ENCODE peak calls at places on chromosomes 1 and 21, in nine cellular contexts. J is KG1; P is activated CD8-positive, alpha-beta memory T cell treated with anti-CD3 and anti-CD28 coated beads, Interleukin-2, amount 50 U/mL, for 48 hours; X is activated CD4-positive, alpha-beta T cell treated with anti-CD3 and anti-CD28 coated beads, Interleukin-2, amount 50 U/mL, for 1 hour; O is Daoy; N is NCI-H226; C is RWPE1; F is NCI-H82; M is cardiac fibroblast. G is an unnamed sample.

GRCh38 chr1:226312065-226312464 is 3.1 kb upstream of the LIN9 start:
- DNase-seq in O (no peak), X (no peak), F (peak; percentile 49), M (no peak), J (no peak), P (no peak), N (no peak), C (no peak), G (no peak)

GRCh38 chr1:226373376-226373775 is 34.5 kb downstream of the PARP1 start:
- DNase-seq in M (no peak), C (no peak), N (no peak), J (no peak), F (no peak), X (no peak), O (no peak), P (no peak), G (no peak)

GRCh38 chr1:111755321-111756123 is at the start of gene DDX20:
- DNase-seq in F (peak; percentile 99), P (peak; percentile 94), O (peak; percentile 98), J (peak; percentile 98), C (peak; percentile 90), X (peak; percentile 92), M (peak; percentile 99), N (peak; percentile 96), G (peak; percentile 94)

GRCh38 chr1:14627608-14628489 is 29.4 kb downstream of the KAZN start:
- DNase-seq in N (no peak), X (no peak), C (no peak), J (no peak), F (no peak), P (no peak), O (no peak), M (peak; percentile 58), G (no peak)

GRCh38 chr1:236963920-236964319 is 40.3 kb downstream of the MT1HL1 start:
- DNase-seq in P (no peak), J (no peak), F (no peak), O (no peak), X (no peak), N (no peak), M (no peak), C (no peak), G (no peak)

GRCh38 chr21:30227633-30228404 is 11.9 kb upstream of the CLDN8 start:
- DNase-seq in X (no peak), C (peak; percentile 82), F (no peak), N (peak; percentile 95), P (no peak), J (no peak), O (peak; percentile 91), M (peak; percentile 97), G (no peak)

GRCh38 chr1:36232212-36233031 is 8.2 kb downstream of the THRAP3 start:
- DNase-seq in F (no peak), J (no peak), M (no peak), C (no peak), N (no peak), O (no peak), P (no peak), X (no peak), G (no peak)

GRCh38 chr1:18662286-18662639 is 31.6 kb downstream of the PAX7 start:
- DNase-seq in C (no peak), J (no peak), N (no peak), X (no peak), M (no peak), F (no peak), O (no peak), P (no peak), G (no peak)

GRCh38 chr1:76583875-76584477 is 283.3 kb upstream of the ST6GALNAC5 start:
- DNase-seq in J (no peak), F (no peak), N (no peak), P (no peak), M (no peak), C (no peak), O (peak; percentile 29), X (no peak), G (no peak)

GRCh38 chr1:236848274-236848925 is 53.3 kb downstream of the MTR start:
- DNase-seq in P (no peak), F (no peak), N (no peak), M (no peak), C (no peak), J (no peak), O (no peak), X (no peak), G (no peak)

GRCh38 chr1:39576016-39576657 is 453 bp downstream of the PABPC4 start:
- DNase-seq in O (peak; percentile 41), J (no peak), M (peak; percentile 22), C (no peak), N (no peak), X (peak; percentile 18), P (peak; percentile 67), F (peak; percentile 48), G (no peak)

GRCh38 chr1:230368363-230368762 is 57.8 kb downstream of the PGBD5 start:
- DNase-seq in F (no peak), C (no peak), N (no peak), X (no peak), O (no peak), M (no peak), J (no peak), P (no peak), G (no peak)

GRCh38 chr1:48207536-48208075 is 14.9 kb upstream of the SLC5A9 start:
- DNase-seq in N (no peak), J (no peak), P (no peak), X (no peak), O (no peak), F (no peak), M (no peak), C (no peak), G (no peak)

G was measured in type B pancreatic cell.